ENCODE peak calls at places on chromosomes 16 and 17, in nine cellular contexts. H, V, D, M, T, A, Z, F and J are unnamed samples.

GRCh38 chr16:9055115-9055514 is 36.3 kb upstream of the HAPSTR1 start:
- DNase-seq in H (no peak), V (no peak), D (no peak), M (no peak), T (no peak), A (no peak), Z (no peak), F (no peak), J (no peak)

GRCh38 chr17:51154176-51154575 is 817 bp downstream of the NME1 start:
- DNase-seq in H (no peak), V (no peak), D (no peak), M (no peak), T (no peak), A (no peak), Z (no peak), F (no peak), J (no peak)

GRCh38 chr17:40312131-40312731 is 3.3 kb downstream of the RARA start:
- DNase-seq in H (no peak), V (no peak), D (no peak), M (no peak), T (no peak), A (no peak), Z (peak; percentile 12), F (no peak), J (no peak)

GRCh38 chr16:17359778-17360177 is 111.0 kb downstream of the XYLT1 start:
- DNase-seq in H (no peak), V (no peak), D (no peak), M (no peak), T (peak; percentile 49), A (peak; percentile 40), Z (no peak), F (no peak), J (no peak)

GRCh38 chr16:75648265-75649076 is 898 bp downstream of the TERF2IP start:
- DNase-seq in H (peak; percentile 82), V (peak; percentile 76), D (peak; percentile 48), M (peak; percentile 81), T (peak; percentile 78), A (peak; percentile 76), Z (peak; percentile 81), F (peak; percentile 87), J (peak; percentile 83)

GRCh38 chr17:29257756-29258155 is 11.1 kb downstream of the CRYBA1 start:
- DNase-seq in H (no peak), V (no peak), D (no peak), M (no peak), T (no peak), A (no peak), Z (no peak), F (no peak), J (no peak)

GRCh38 chr16:49596699-49597291 is 223.2 kb downstream of the C16orf78 start:
- DNase-seq in H (no peak), V (no peak), D (no peak), M (no peak), T (no peak), A (no peak), Z (no peak), F (no peak), J (no peak)

GRCh38 chr17:17568772-17569195 is 22.7 kb downstream of the PEMT start:
- DNase-seq in H (peak; percentile 84), V (peak; percentile 27), D (peak; percentile 80), M (no peak), T (peak; percentile 33), A (peak; percentile 86), Z (no peak), F (peak; percentile 72), J (peak; percentile 55)

GRCh38 chr16:54072237-54072636 is 214.3 kb downstream of the IRX3 start:
- DNase-seq in H (no peak), V (no peak), D (no peak), M (no peak), T (no peak), A (no peak), Z (no peak), F (no peak), J (no peak)

GRCh38 chr17:61750656-61751055 is 112.7 kb downstream of the BRIP1 start:
- DNase-seq in H (no peak), V (no peak), D (no peak), M (no peak), T (no peak), A (no peak), Z (no peak), F (no peak), J (no peak)

GRCh38 chr17:46764709-46765401 is 53.6 kb downstream of the WNT3 start:
- DNase-seq in H (peak; percentile 56), V (no peak), D (no peak), M (no peak), T (no peak), A (peak; percentile 85), Z (no peak), F (peak; percentile 94), J (no peak)

GRCh38 chr16:79943738-79944137 is 343.2 kb upstream of the MAF start:
- DNase-seq in H (no peak), V (no peak), D (no peak), M (no peak), T (no peak), A (peak; percentile 2), Z (no peak), F (no peak), J (no peak)

GRCh38 chr17:46785696-46786095 is 32.8 kb downstream of the WNT3 start:
- DNase-seq in H (peak; percentile 91), V (no peak), D (no peak), M (no peak), T (no peak), A (no peak), Z (no peak), F (no peak), J (no peak)